ENCODE peak calls at places on chromosomes 13 and 19, in four cellular contexts. T is lower lobe of right lung; Q is CD8-positive, alpha-beta memory T cell; D is astrocyte. W is an unnamed sample.

GRCh38 chr19:19006213-19006612 is 27.1 kb downstream of the SUGP2 start:
- DNase-seq in Q (no peak), D (no peak), T (no peak), W (no peak)

GRCh38 chr13:22357132-22357531 is 686.3 kb downstream of the FGF9 start:
- DNase-seq in D (no peak), T (no peak), Q (no peak), W (no peak)

GRCh38 chr19:34962281-34962944 is 1.6 kb downstream of the ZNF792 start:
- DNase-seq in T (no peak), D (no peak), Q (peak; percentile 40), W (no peak)

GRCh38 chr13:34153428-34154180 is 335.7 kb downstream of the RFC3 start:
- DNase-seq in T (no peak), Q (no peak), D (no peak), W (no peak)

GRCh38 chr13:97439196-97439595 is 5.2 kb downstream of the RAP2A start:
- DNase-seq in T (no peak), Q (no peak), D (no peak), W (no peak)

GRCh38 chr19:39407644-39408391 is 1.2 kb downstream of the ZFP36 start:
- DNase-seq in Q (peak; percentile 79), T (peak; percentile 83), D (no peak), W (no peak)

GRCh38 chr13:28530729-28531194 is 35.8 kb upstream of the FLT1 start:
- DNase-seq in T (no peak), D (no peak), Q (no peak), W (no peak)

GRCh38 chr19:19215792-19216191 is 4.0 kb downstream of the NCAN start:
- DNase-seq in D (no peak), Q (no peak), T (no peak), W (no peak)

GRCh38 chr19:42074513-42075363 is 1.2 kb upstream of the ZNF574 start:
- DNase-seq in T (no peak), D (no peak), Q (no peak), W (no peak)

GRCh38 chr13:36385471-36385870 is 39.3 kb upstream of the SPART start:
- DNase-seq in T (no peak), Q (no peak), D (peak; percentile 53), W (no peak)

GRCh38 chr13:110989331-110989730 is 74.5 kb upstream of the ANKRD10 start:
- DNase-seq in Q (no peak), T (no peak), D (no peak), W (no peak)

GRCh38 chr19:10339380-10339960 is at the start of gene ICAM3:
- DNase-seq in D (no peak), T (peak; percentile 77), Q (peak; percentile 48), W (no peak)

GRCh38 chr19:12721656-12722565 is 1.8 kb downstream of the TNPO2 start:
- DNase-seq in D (peak; percentile 74), T (peak; percentile 76), Q (no peak), W (no peak)

GRCh38 chr19:16444273-16444597 is 27.5 kb downstream of the EPS15L1 start:
- DNase-seq in Q (no peak), T (no peak), D (no peak), W (no peak)

GRCh38 chr19:29211562-29212416 is 1.2 kb downstream of the UQCRFS1 start:
- DNase-seq in T (no peak), D (peak; percentile 15), Q (peak; percentile 19), W (no peak)

GRCh38 chr19:28218728-28219127 is 994.2 kb downstream of the UQCRFS1 start:
- DNase-seq in Q (no peak), D (no peak), T (no peak), W (no peak)

GRCh38 chr19:2841858-2842574 is 741 bp downstream of the ZNF555 start:
- DNase-seq in T (no peak), D (no peak), Q (no peak), W (no peak)

GRCh38 chr19:32104465-32105235 is 240.8 kb upstream of the ZNF507 start:
- DNase-seq in D (peak; percentile 51), T (no peak), Q (no peak), W (peak; percentile 60)

GRCh38 chr13:50386527-50387123 is 371.4 kb downstream of the KCNRG start:
- DNase-seq in D (peak; percentile 61), Q (no peak), T (no peak), W (no peak)

GRCh38 chr13:50081106-50081898 is 66.1 kb downstream of the KCNRG start:
- DNase-seq in D (no peak), Q (peak; percentile 39), T (peak; percentile 66), W (no peak)

GRCh38 chr19:42942187-42942789 is 5.3 kb upstream of the PSG7 start:
- DNase-seq in Q (no peak), T (no peak), D (peak; percentile 4), W (no peak)

GRCh38 chr13:105220886-105221285 is 1314.6 kb downstream of the EFNB2 start:
- DNase-seq in D (peak; percentile 57), T (no peak), Q (no peak), W (no peak)

GRCh38 chr13:34346626-34347025 is 528.7 kb downstream of the RFC3 start:
- DNase-seq in Q (no peak), T (no peak), D (peak; percentile 54), W (no peak)

GRCh38 chr13:47480941-47481340 is 520.1 kb downstream of the SUCLA2 start:
- DNase-seq in D (no peak), Q (no peak), T (no peak), W (no peak)